ENCODE peak calls at places on chromosomes 3 and 15, in six cellular contexts. H is IMR-90, I is mesenchymal stem cell, R is H9, O is trophoblast cell, N is H1. M is an unnamed sample.

GRCh38 chr3:46479696-46480095 is 15.0 kb upstream of the LTF start:
- DNase-seq in I (no peak), R (no peak), N (no peak), O (no peak), H (peak; percentile 28), M (no peak)

GRCh38 chr15:47384316-47384715 is 333.0 kb upstream of the SEMA6D start:
- DNase-seq in H (peak; percentile 96), R (peak; percentile 33), I (peak; percentile 94), O (peak; percentile 83), N (no peak), M (peak; percentile 42)

GRCh38 chr3:136247436-136247835 is 2.7 kb upstream of the PCCB start:
- DNase-seq in R (peak; percentile 32), I (no peak), O (no peak), N (no peak), H (no peak), M (no peak)

GRCh38 chr15:94615688-94616087 is 384.3 kb downstream of the MCTP2 start:
- DNase-seq in O (no peak), N (no peak), R (no peak), H (no peak), I (no peak), M (no peak)

GRCh38 chr3:44993471-44994205 is 17.6 kb downstream of the EXOSC7 start:
- DNase-seq in R (no peak), H (peak; percentile 79), N (no peak), I (peak; percentile 73), O (peak; percentile 27), M (no peak)

GRCh38 chr3:126212629-126213375 is 32.4 kb upstream of the ALDH1L1 start:
- DNase-seq in O (peak; percentile 45), N (peak; percentile 85), H (peak; percentile 12), R (peak; percentile 76), I (peak; percentile 66), M (peak; percentile 81)

GRCh38 chr3:170154569-170155143 is 26.9 kb downstream of the PHC3 start:
- DNase-seq in O (no peak), R (no peak), N (no peak), H (no peak), I (no peak), M (no peak)

GRCh38 chr3:25532763-25533162 is 104.7 kb downstream of the RARB start:
- DNase-seq in I (no peak), O (peak; percentile 23), N (peak; percentile 72), H (peak; percentile 33), R (peak; percentile 53), M (no peak)

GRCh38 chr3:37779289-37780152 is 82.2 kb upstream of the CTDSPL start:
- DNase-seq in I (peak; percentile 81), R (no peak), H (peak; percentile 82), O (peak; percentile 89), N (no peak), M (peak; percentile 67)

GRCh38 chr3:14147617-14148016 is 22.8 kb downstream of the TMEM43 start:
- DNase-seq in I (no peak), O (no peak), N (no peak), H (no peak), R (peak; percentile 18), M (no peak)

GRCh38 chr15:79394231-79394630 is 37.9 kb upstream of the MINAR1 start:
- DNase-seq in H (peak; percentile 79), O (no peak), I (no peak), R (no peak), N (no peak), M (no peak)

GRCh38 chr15:55774113-55774970 is 31.4 kb upstream of the PRTG start:
- DNase-seq in R (peak; percentile 79), O (peak; percentile 67), N (peak; percentile 87), H (peak; percentile 10), I (peak; percentile 44), M (peak; percentile 62)

GRCh38 chr3:182491571-182491970 is 301.7 kb upstream of the ATP11B start:
- DNase-seq in H (no peak), O (no peak), R (no peak), N (no peak), I (no peak), M (no peak)

GRCh38 chr3:59426851-59427565 is 377.2 kb upstream of the CFAP20DC start:
- DNase-seq in O (peak; percentile 66), I (peak; percentile 76), R (no peak), N (no peak), H (peak; percentile 86), M (no peak)

GRCh38 chr3:101325393-101326134 is 5.2 kb upstream of the IMPG2 start:
- DNase-seq in O (peak; percentile 38), R (no peak), N (no peak), H (no peak), I (no peak), M (no peak)

GRCh38 chr3:38738630-38739395 is 77.2 kb downstream of the SCN10A start:
- DNase-seq in I (peak; percentile 46), O (peak; percentile 62), R (peak; percentile 92), N (peak; percentile 94), H (peak; percentile 28), M (peak; percentile 58)

GRCh38 chr3:39849992-39850706 is 40.7 kb downstream of the MYRIP start:
- DNase-seq in N (no peak), I (no peak), H (no peak), R (no peak), O (peak; percentile 38), M (no peak)

GRCh38 chr3:150739200-150739863 is 23.6 kb downstream of the SIAH2 start:
- DNase-seq in H (no peak), N (no peak), R (no peak), I (no peak), O (no peak), M (no peak)

GRCh38 chr3:153315781-153316180 is 153.8 kb downstream of the RAP2B start:
- DNase-seq in R (no peak), O (no peak), N (no peak), H (peak; percentile 51), I (no peak), M (no peak)

GRCh38 chr15:29675791-29676301 is 146.4 kb downstream of the TJP1 start:
- DNase-seq in R (peak; percentile 59), O (no peak), H (no peak), I (no peak), N (peak; percentile 72), M (no peak)

GRCh38 chr3:132433121-132433520 is 15.8 kb downstream of the DNAJC13 start:
- DNase-seq in R (no peak), O (no peak), I (peak; percentile 60), N (no peak), H (no peak), M (no peak)

GRCh38 chr15:24764375-24765171 is 89.0 kb downstream of the NPAP1 start:
- DNase-seq in H (no peak), R (no peak), O (no peak), I (no peak), N (no peak), M (no peak)
- H2BK5ac ChIP-seq in H (no peak overlapping the region), R (no peak overlapping the region), O (no peak overlapping the region), I (no peak overlapping the region), N (no peak overlapping the region), M (no peak overlapping the region)

GRCh38 chr15:51183076-51183475 is 88.4 kb upstream of the TNFAIP8L3 start:
- DNase-seq in O (no peak), I (no peak), N (no peak), H (no peak), R (no peak), M (no peak)

GRCh38 chr15:51180534-51180933 is 85.8 kb upstream of the TNFAIP8L3 start:
- DNase-seq in O (no peak), N (no peak), I (no peak), H (no peak), R (no peak), M (no peak)

GRCh38 chr15:51181221-51181620 is 86.5 kb upstream of the TNFAIP8L3 start:
- DNase-seq in N (no peak), O (no peak), R (no peak), H (no peak), I (no peak), M (no peak)

GRCh38 chr15:51180009-51180408 is 85.3 kb upstream of the TNFAIP8L3 start:
- DNase-seq in R (no peak), H (no peak), N (no peak), I (no peak), O (no peak), M (no peak)

DNA sequence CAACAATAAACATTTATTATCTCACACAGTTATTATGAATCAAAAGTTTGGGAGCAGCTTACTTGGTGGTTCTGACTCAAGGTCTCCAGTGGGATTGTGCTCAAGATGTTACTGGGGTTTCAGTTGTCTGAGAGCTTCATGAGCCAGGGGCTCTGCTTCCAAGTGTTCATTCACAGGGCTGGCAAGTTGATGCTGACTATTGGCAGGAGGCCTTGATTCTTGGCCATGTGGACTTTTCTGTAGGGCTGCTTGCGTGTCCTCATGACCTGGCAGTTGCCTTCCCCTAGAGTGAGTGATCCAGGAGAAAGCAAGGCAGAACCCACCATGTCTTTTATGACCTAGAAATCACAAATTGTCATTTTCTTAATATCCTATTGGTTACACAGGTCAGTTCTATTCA is 87.2 kb upstream of the TNFAIP8L3 start:
- DNase-seq in N (no peak), R (no peak), I (no peak), O (no peak), H (no peak), M (no peak)
- H4K91ac ChIP-seq in N (no peak overlapping the region), R (no peak overlapping the region), I (no peak overlapping the region), O (no peak overlapping the region), H (no peak overlapping the region), M (no peak overlapping the region)

DNA sequence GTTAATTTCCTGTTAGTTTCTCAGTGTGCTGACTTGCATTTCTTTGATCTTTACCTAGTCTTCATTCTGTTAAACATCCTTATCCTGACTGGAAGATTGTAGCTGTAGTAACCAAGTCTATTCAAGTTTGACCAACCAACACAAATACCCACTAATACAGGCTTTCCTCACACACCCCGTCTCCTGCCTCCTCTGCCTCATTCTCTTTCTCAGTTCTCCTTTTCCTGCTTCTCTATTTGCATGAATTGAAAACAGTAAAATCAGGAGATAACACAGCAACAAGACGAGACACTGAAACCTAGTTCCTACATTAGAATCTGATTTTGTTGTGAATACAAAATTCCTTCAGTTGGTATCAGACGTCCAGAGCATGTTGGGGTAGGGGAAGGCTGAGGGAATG is 116.9 kb upstream of the ARPP21 start:
- DNase-seq in N (no peak), H (no peak), R (no peak), I (no peak), O (no peak), M (no peak)
- H3K18ac ChIP-seq in N (no peak overlapping the region), H (no peak overlapping the region), R (no peak overlapping the region), I (no peak overlapping the region), O (no peak overlapping the region), M (no peak overlapping the region)

GRCh38 chr3:33440578-33441321 is 545 bp upstream of the UBP1 start:
- DNase-seq in R (peak; percentile 100), N (peak; percentile 95), H (peak; percentile 100), I (peak; percentile 100), O (peak; percentile 100), M (peak; percentile 100)
- H2BK5ac ChIP-seq in R (no peak overlapping the region), N (peak overlapping the region; percentile 94), H (peak overlapping the region; percentile 89), I (peak overlapping the region; percentile 83), O (peak overlapping the region; percentile 76), M (peak overlapping the region; percentile 98)

DNA sequence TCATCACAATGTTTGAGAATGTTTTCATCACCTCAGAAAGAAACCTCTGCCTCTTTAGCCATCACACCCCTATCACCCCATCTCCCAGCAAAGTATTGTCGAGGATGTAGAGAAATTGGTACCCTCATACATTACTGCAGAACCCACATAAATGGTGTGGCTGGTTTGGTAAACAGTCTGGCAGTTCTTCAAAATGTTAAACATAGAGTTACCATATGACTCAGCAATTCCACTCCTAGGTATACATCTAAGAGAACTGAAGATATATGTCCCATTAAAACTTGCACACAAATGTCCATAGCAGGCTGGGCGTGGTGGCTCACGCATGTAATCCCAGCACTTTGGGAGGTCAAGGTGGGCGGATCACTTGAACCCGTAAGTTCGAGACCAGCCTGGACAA is 8.7 kb upstream of the ETFA start:
- DNase-seq in O (no peak), N (no peak), H (no peak), I (no peak), R (no peak), M (no peak)
- H4K91ac ChIP-seq in O (no peak overlapping the region), N (no peak overlapping the region), H (no peak overlapping the region), I (no peak overlapping the region), R (no peak overlapping the region), M (no peak overlapping the region)

GRCh38 chr15:76932090-76932966 is 779 bp downstream of the RCN2 start:
- DNase-seq in O (peak; percentile 3), H (peak; percentile 6), R (no peak), I (peak; percentile 45), N (no peak), M (no peak)
- H3K18ac ChIP-seq in O (peak overlapping the region; percentile 41), H (no peak overlapping the region), R (peak overlapping the region; percentile 52), I (no peak overlapping the region), N (peak overlapping the region; percentile 0), M (peak overlapping the region; percentile 98)